ENCODE peak calls at places on chromosomes 3 and 15, in five cellular contexts. H is HepG2, I is gastrocnemius medialis, K is heart left ventricle, J is vagina. P is an unnamed sample.

GRCh38 chr3:132448211-132448961 is 31.1 kb downstream of the DNAJC13 start:
- DNase-seq in I (peak), H (no peak), J (no peak), K (peak), P (no peak)

GRCh38 chr3:53773586-53774368 is 72.4 kb downstream of the CHDH start:
- DNase-seq in H (no peak), K (no peak), I (no peak), J (no peak), P (no peak)

GRCh38 chr3:32313723-32314473 is 75.4 kb downstream of the CMTM8 start:
- DNase-seq in I (no peak), K (no peak), J (no peak), H (no peak), P (no peak)

GRCh38 chr15:37076543-37076942 is 23.8 kb downstream of the MEIS2 start:
- DNase-seq in J (no peak), I (no peak), K (no peak), H (no peak), P (no peak)

GRCh38 chr3:146972726-146973125 is 367.6 kb upstream of the PLSCR5 start:
- DNase-seq in K (no peak), J (no peak), I (no peak), H (no peak), P (no peak)

GRCh38 chr3:142642956-142643355 is 46.8 kb downstream of the PLS1 start:
- DNase-seq in J (no peak), H (no peak), I (no peak), K (no peak), P (no peak)

GRCh38 chr3:26132942-26133341 is 343.1 kb downstream of the OXSM start:
- DNase-seq in J (no peak), I (no peak), K (no peak), H (no peak), P (no peak)

GRCh38 chr15:50977157-50977556 is 68.7 kb downstream of the AP4E1 start:
- DNase-seq in I (no peak), H (no peak), K (no peak), J (no peak), P (no peak)

GRCh38 chr15:60397772-60398445 is at the start of gene ANXA2:
- DNase-seq in J (peak), I (peak), K (peak), H (no peak), P (peak)

GRCh38 chr3:42906085-42906904 is at the start of gene ZNF662:
- DNase-seq in J (no peak), K (peak), H (no peak), I (peak), P (peak)

GRCh38 chr15:41207687-41208448 is 22.7 kb downstream of the EXD1 start:
- DNase-seq in I (no peak), K (no peak), J (no peak), H (no peak), P (no peak)

GRCh38 chr3:174529298-174529697 is 329.8 kb upstream of the NAALADL2 start:
- DNase-seq in I (no peak), H (no peak), K (no peak), J (no peak), P (no peak)

GRCh38 chr3:5235655-5236054 is 48.1 kb downstream of the EDEM1 start:
- DNase-seq in K (no peak), J (no peak), H (no peak), I (no peak), P (no peak)

GRCh38 chr3:24365168-24365567 is 129.5 kb downstream of the THRB start:
- DNase-seq in J (no peak), H (peak), I (peak), K (peak), P (no peak)

GRCh38 chr3:136787226-136787793 is 31.6 kb upstream of the SLC35G2 start:
- DNase-seq in K (no peak), I (peak), H (peak), J (no peak), P (no peak)

GRCh38 chr3:62755285-62755684 is 119.9 kb downstream of the CADPS start:
- DNase-seq in I (no peak), K (no peak), H (no peak), J (no peak), P (no peak)

GRCh38 chr15:101578443-101578894 is 73.7 kb downstream of the TM2D3 start:
- DNase-seq in I (no peak), K (peak), H (peak), J (no peak), P (no peak)

GRCh38 chr3:17672506-17672905 is 69.9 kb downstream of the TBC1D5 start:
- DNase-seq in K (no peak), H (no peak), J (no peak), I (no peak), P (no peak)

GRCh38 chr3:90134090-90134489 is 1026.7 kb downstream of the EPHA3 start:
- DNase-seq in J (no peak), H (no peak), K (no peak), I (no peak), P (no peak)

DNA sequence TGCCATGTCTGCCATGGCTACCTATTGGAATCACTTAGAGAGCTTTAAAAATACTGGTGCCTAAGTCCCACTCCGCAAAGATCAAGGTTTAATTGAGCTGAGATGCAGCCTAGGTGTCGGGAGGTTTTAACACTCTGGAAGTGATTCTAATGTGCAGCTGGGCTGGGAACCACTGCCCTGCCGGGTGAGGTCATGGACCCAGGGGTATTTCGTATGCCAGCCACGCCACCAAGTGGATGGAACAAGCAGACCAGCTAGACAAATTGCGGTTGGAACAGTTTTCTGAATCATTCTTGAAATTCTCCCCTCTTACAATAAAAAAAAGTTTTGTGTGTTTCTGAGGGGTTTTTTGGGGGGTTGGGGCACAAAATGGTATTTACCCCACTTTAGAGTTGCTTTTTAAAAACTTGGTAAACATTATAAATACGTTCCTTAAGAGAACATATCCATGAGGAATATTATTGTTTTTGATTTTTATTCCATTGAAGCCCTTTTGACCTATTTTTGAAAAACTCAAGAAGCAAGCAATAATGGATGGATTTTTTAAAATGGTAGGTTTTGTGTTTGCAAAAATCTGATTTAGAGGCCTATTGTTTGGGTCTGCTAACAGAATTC is 66.2 kb upstream of the CSTA start:
- DNase-seq in K (peak), J (no peak), I (peak), H (peak), P (no peak)
- TF ChIP-seq CTCF in K (peak), J (no peak), I (peak), H (peak), P (no peak)

GRCh38 chr15:32641517-32642059 is at the start of gene SCG5:
- DNase-seq in J (no peak), I (no peak), H (no peak), K (no peak), P (no peak)

GRCh38 chr15:32642667-32643425 is 1.3 kb downstream of the SCG5 start:
- DNase-seq in H (no peak), I (no peak), J (no peak), K (no peak), P (no peak)

GRCh38 chr15:32636410-32636809 is 5.1 kb upstream of the SCG5 start:
- DNase-seq in J (no peak), H (no peak), K (no peak), I (no peak), P (no peak)

GRCh38 chr15:32637704-32638103 is 3.8 kb upstream of the SCG5 start:
- DNase-seq in I (no peak), J (no peak), K (no peak), H (no peak), P (no peak)

GRCh38 chr15:32636908-32637567 is 4.5 kb upstream of the SCG5 start:
- DNase-seq in I (no peak), H (no peak), K (no peak), J (no peak), P (no peak)
- TF ChIP-seq POLR2A in I (no peak), H (no peak), K (no peak), J (no peak), P (no peak)

DNA sequence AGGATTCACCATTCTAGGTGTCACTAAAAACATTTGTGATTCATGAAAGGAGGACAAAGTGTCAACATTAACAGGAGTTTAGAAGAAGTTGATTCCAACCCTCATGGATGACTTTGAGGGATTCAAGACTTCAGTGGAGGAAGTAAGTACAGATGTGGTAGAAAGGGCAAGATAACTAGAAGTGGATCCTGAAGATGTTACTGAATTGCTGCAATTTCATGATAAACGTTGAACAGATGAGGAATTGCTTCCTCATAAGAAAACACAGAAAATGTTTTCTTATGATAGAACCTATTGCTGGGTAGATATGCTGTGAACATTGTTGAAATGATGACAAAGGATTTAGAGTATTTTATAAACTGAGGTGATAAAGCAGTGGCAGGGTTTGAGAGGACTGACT is 23.5 kb upstream of the ATP2C1 start:
- DNase-seq in K (no peak), I (no peak), H (no peak), J (no peak), P (no peak)
- H3K4me3 ChIP-seq in K (no peak), I (no peak), H (no peak), J (no peak), P (no peak)

GRCh38 chr3:172273378-172273777 is 174.9 kb downstream of the GHSR start:
- DNase-seq in H (no peak), J (no peak), I (no peak), K (no peak), P (no peak)

GRCh38 chr3:172275586-172275985 is 172.7 kb downstream of the GHSR start:
- DNase-seq in K (no peak), I (no peak), J (no peak), H (no peak), P (no peak)

GRCh38 chr3:172277151-172277652 is 171.1 kb downstream of the GHSR start:
- DNase-seq in H (no peak), J (no peak), K (no peak), I (no peak), P (no peak)

GRCh38 chr3:172274906-172275305 is 173.3 kb downstream of the GHSR start:
- DNase-seq in J (no peak), I (no peak), K (no peak), H (no peak), P (no peak)

GRCh38 chr3:172276103-172276502 is 172.2 kb downstream of the GHSR start:
- DNase-seq in H (no peak), K (no peak), I (no peak), J (no peak), P (no peak)
- TF ChIP-seq CTCF in H (no peak), K (peak), I (peak), J (no peak), P (no peak)

GRCh38 chr3:155869664-155870063 is 786 bp upstream of the GMPS start:
- DNase-seq in K (no peak), J (no peak), I (no peak), H (no peak), P (no peak)

GRCh38 chr3:155871746-155872158 is 1.3 kb downstream of the GMPS start:
- DNase-seq in I (no peak), H (no peak), K (no peak), J (no peak), P (no peak)

GRCh38 chr3:155870945-155871745 is 695 bp downstream of the GMPS start:
- DNase-seq in H (no peak), J (no peak), I (peak), K (peak), P (peak)

GRCh38 chr3:155872904-155873646 is 2.6 kb downstream of the GMPS start:
- DNase-seq in J (no peak), H (no peak), I (no peak), K (no peak), P (no peak)

GRCh38 chr3:155870133-155870944 is at the start of gene GMPS:
- DNase-seq in K (peak), H (peak), I (peak), J (peak), P (peak)
- TF ChIP-seq POLR2A in K (no peak), H (peak), I (peak), J (no peak), P (no peak)

DNA sequence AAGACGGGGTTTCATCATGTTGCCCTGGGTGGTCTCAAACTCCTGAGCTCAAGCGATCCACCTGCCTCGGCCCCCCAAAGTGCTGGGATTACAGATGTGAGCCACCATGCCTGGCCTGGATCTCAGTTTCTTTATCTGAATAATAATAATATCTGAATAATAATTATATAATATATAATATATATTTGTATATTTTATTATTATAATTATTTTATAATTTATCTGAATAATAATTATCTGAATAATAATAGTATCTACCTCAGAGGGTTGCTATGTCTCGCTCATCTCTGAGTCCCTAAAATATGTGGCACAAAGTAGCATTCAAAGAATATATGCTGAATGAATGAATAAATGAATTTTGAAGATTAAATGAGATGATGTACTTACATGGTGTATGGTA is 44.8 kb downstream of the TMEM40 start:
- DNase-seq in J (no peak), K (no peak), H (no peak), I (no peak), P (no peak)
- H3K4me3 ChIP-seq in J (no peak), K (no peak), H (no peak), I (no peak), P (no peak)

GRCh38 chr3:12830785-12831581 is 10.4 kb downstream of the RPL32 start:
- DNase-seq in J (no peak), K (no peak), H (no peak), I (no peak), P (no peak)
- TF ChIP-seq CTCF in J (no peak), K (no peak), H (no peak), I (no peak), P (no peak)

GRCh38 chr3:163548005-163548404 is 1530.3 kb downstream of the SI start:
- DNase-seq in J (no peak), H (no peak), I (no peak), K (no peak), P (no peak)

GRCh38 chr3:163556804-163557203 is 1521.5 kb downstream of the SI start:
- DNase-seq in K (no peak), H (no peak), J (no peak), I (no peak), P (no peak)

GRCh38 chr3:163555918-163556317 is 1522.4 kb downstream of the SI start:
- DNase-seq in K (no peak), H (no peak), I (no peak), J (no peak), P (no peak)

GRCh38 chr3:163547045-163547692 is 1531.1 kb downstream of the SI start:
- DNase-seq in H (no peak), J (no peak), K (no peak), I (no peak), P (no peak)

GRCh38 chr3:163552659-163552966 is 1525.7 kb downstream of the SI start:
- DNase-seq in H (no peak), K (no peak), J (no peak), I (no peak), P (no peak)
- TF ChIP-seq POLR2A in H (no peak), K (no peak), J (no peak), I (no peak), P (no peak)

GRCh38 chr15:93239591-93239990 is 150.6 kb upstream of the RGMA start:
- DNase-seq in J (no peak), H (no peak), I (no peak), K (no peak), P (no peak)
- H3K4me3 ChIP-seq in J (no peak), H (no peak), I (no peak), K (no peak), P (no peak)

GRCh38 chr3:36677331-36678007 is 86.9 kb downstream of the DCLK3 start:
- DNase-seq in J (no peak), K (no peak), I (no peak), H (peak), P (no peak)
- TF ChIP-seq CTCF in J (no peak), K (no peak), I (no peak), H (no peak), P (no peak)